ENCODE peak calls at places on chromosomes 2 and 18, in seven cellular contexts. One of them, this sample, is unnamed.

GRCh38 chr2:68558576-68558975 is 84.8 kb upstream of the PROKR1 start:
- DNase-seq in Peyer's patch: no peak
- DNase-seq in adrenal gland: no peak
- DNase-seq in IMR-90: no peak
- DNase-seq in sigmoid colon: no peak
- DNase-seq in HCT116: no peak
- DNase-seq in A673: no peak
- DNase-seq in this sample: no peak

GRCh38 chr2:60945341-60945740 is 64.0 kb downstream of the REL start:
- DNase-seq in Peyer's patch: no peak
- DNase-seq in adrenal gland: no peak
- DNase-seq in IMR-90: no peak
- DNase-seq in sigmoid colon: no peak
- DNase-seq in HCT116: no peak
- DNase-seq in A673: no peak
- DNase-seq in this sample: no peak

GRCh38 chr18:24517554-24517953 is 57.1 kb downstream of the HRH4 start:
- DNase-seq in Peyer's patch: no peak
- DNase-seq in adrenal gland: no peak
- DNase-seq in IMR-90: no peak
- DNase-seq in sigmoid colon: no peak
- DNase-seq in HCT116: no peak
- DNase-seq in A673: no peak
- DNase-seq in this sample: no peak

GRCh38 chr2:120936476-120937334 is 201.0 kb downstream of the GLI2 start:
- DNase-seq in Peyer's patch: no peak
- DNase-seq in adrenal gland: no peak
- DNase-seq in IMR-90: peak; percentile 31
- DNase-seq in sigmoid colon: no peak
- DNase-seq in HCT116: no peak
- DNase-seq in A673: no peak
- DNase-seq in this sample: no peak

GRCh38 chr2:171432969-171433762 is 624 bp downstream of the METTL8 start:
- DNase-seq in Peyer's patch: peak; percentile 72
- DNase-seq in adrenal gland: peak; percentile 43
- DNase-seq in IMR-90: peak; percentile 18
- DNase-seq in sigmoid colon: no peak
- DNase-seq in HCT116: peak; percentile 63
- DNase-seq in A673: peak; percentile 67
- DNase-seq in this sample: peak; percentile 60

GRCh38 chr18:5295981-5296705 is 617 bp upstream of the ZBTB14 start:
- DNase-seq in Peyer's patch: peak; percentile 98
- DNase-seq in adrenal gland: peak; percentile 96
- DNase-seq in IMR-90: peak; percentile 96
- DNase-seq in sigmoid colon: peak; percentile 98
- DNase-seq in HCT116: peak; percentile 88
- DNase-seq in A673: peak; percentile 97
- DNase-seq in this sample: peak; percentile 84

GRCh38 chr18:4299395-4299794 is 155.7 kb downstream of the DLGAP1 start:
- DNase-seq in Peyer's patch: no peak
- DNase-seq in adrenal gland: no peak
- DNase-seq in IMR-90: no peak
- DNase-seq in sigmoid colon: no peak
- DNase-seq in HCT116: no peak
- DNase-seq in A673: no peak
- DNase-seq in this sample: no peak

GRCh38 chr2:33014268-33014667 is 67.5 kb downstream of the LTBP1 start:
- DNase-seq in Peyer's patch: no peak
- DNase-seq in adrenal gland: no peak
- DNase-seq in IMR-90: no peak
- DNase-seq in sigmoid colon: no peak
- DNase-seq in HCT116: no peak
- DNase-seq in A673: no peak
- DNase-seq in this sample: no peak

GRCh38 chr2:205865794-205866490 is 183.6 kb downstream of the NRP2 start:
- DNase-seq in Peyer's patch: no peak
- DNase-seq in adrenal gland: peak; percentile 49
- DNase-seq in IMR-90: no peak
- DNase-seq in sigmoid colon: peak; percentile 70
- DNase-seq in HCT116: no peak
- DNase-seq in A673: no peak
- DNase-seq in this sample: no peak

GRCh38 chr18:55509631-55510372 is 78.2 kb downstream of the TCF4 start:
- DNase-seq in Peyer's patch: no peak
- DNase-seq in adrenal gland: no peak
- DNase-seq in IMR-90: peak; percentile 95
- DNase-seq in sigmoid colon: no peak
- DNase-seq in HCT116: no peak
- DNase-seq in A673: peak; percentile 61
- DNase-seq in this sample: peak; percentile 33

GRCh38 chr18:43789234-43790000 is 512.1 kb upstream of the SYT4 start:
- DNase-seq in Peyer's patch: no peak
- DNase-seq in adrenal gland: no peak
- DNase-seq in IMR-90: no peak
- DNase-seq in sigmoid colon: no peak
- DNase-seq in HCT116: no peak
- DNase-seq in A673: peak; percentile 25
- DNase-seq in this sample: no peak

GRCh38 chr2:159211447-159212396 is 74.8 kb downstream of the WDSUB1 start:
- DNase-seq in Peyer's patch: no peak
- DNase-seq in adrenal gland: no peak
- DNase-seq in IMR-90: peak; percentile 25
- DNase-seq in sigmoid colon: no peak
- DNase-seq in HCT116: no peak
- DNase-seq in A673: no peak
- DNase-seq in this sample: no peak

GRCh38 chr18:43341014-43341413 is 63.7 kb upstream of the SYT4 start:
- DNase-seq in Peyer's patch: no peak
- DNase-seq in adrenal gland: no peak
- DNase-seq in IMR-90: no peak
- DNase-seq in sigmoid colon: no peak
- DNase-seq in HCT116: no peak
- DNase-seq in A673: no peak
- DNase-seq in this sample: no peak

GRCh38 chr2:171160630-171161424 is at the start of gene TLK1:
- DNase-seq in Peyer's patch: peak; percentile 87
- DNase-seq in adrenal gland: peak; percentile 84
- DNase-seq in IMR-90: peak; percentile 69
- DNase-seq in sigmoid colon: peak; percentile 91
- DNase-seq in HCT116: peak; percentile 18
- DNase-seq in A673: peak; percentile 84
- DNase-seq in this sample: peak; percentile 77

GRCh38 chr2:181426687-181427086 is 30.5 kb upstream of the ITGA4 start:
- DNase-seq in Peyer's patch: no peak
- DNase-seq in adrenal gland: no peak
- DNase-seq in IMR-90: no peak
- DNase-seq in sigmoid colon: no peak
- DNase-seq in HCT116: no peak
- DNase-seq in A673: no peak
- DNase-seq in this sample: no peak

GRCh38 chr2:3839489-3839888 is 136.1 kb downstream of the DCDC2C start:
- DNase-seq in Peyer's patch: no peak
- DNase-seq in adrenal gland: no peak
- DNase-seq in IMR-90: no peak
- DNase-seq in sigmoid colon: no peak
- DNase-seq in HCT116: no peak
- DNase-seq in A673: no peak
- DNase-seq in this sample: no peak

GRCh38 chr2:1495676-1496393 is 82.6 kb downstream of the TPO start:
- DNase-seq in Peyer's patch: peak; percentile 25
- DNase-seq in adrenal gland: no peak
- DNase-seq in IMR-90: no peak
- DNase-seq in sigmoid colon: peak; percentile 40
- DNase-seq in HCT116: no peak
- DNase-seq in A673: no peak
- DNase-seq in this sample: no peak

GRCh38 chr2:11482473-11483031 is 16.6 kb upstream of the E2F6 start:
- DNase-seq in Peyer's patch: peak; percentile 50
- DNase-seq in adrenal gland: peak; percentile 17
- DNase-seq in IMR-90: no peak
- DNase-seq in sigmoid colon: no peak
- DNase-seq in HCT116: no peak
- DNase-seq in A673: no peak
- DNase-seq in this sample: no peak

GRCh38 chr2:85865539-85866164 is 23.1 kb downstream of the ST3GAL5 start:
- DNase-seq in Peyer's patch: no peak
- DNase-seq in adrenal gland: no peak
- DNase-seq in IMR-90: peak; percentile 41
- DNase-seq in sigmoid colon: no peak
- DNase-seq in HCT116: no peak
- DNase-seq in A673: no peak
- DNase-seq in this sample: no peak

GRCh38 chr2:206158563-206159345 is 490 bp downstream of the NDUFS1 start:
- DNase-seq in Peyer's patch: no peak
- DNase-seq in adrenal gland: no peak
- DNase-seq in IMR-90: peak; percentile 31
- DNase-seq in sigmoid colon: no peak
- DNase-seq in HCT116: no peak
- DNase-seq in A673: no peak
- DNase-seq in this sample: no peak

GRCh38 chr18:46411862-46412690 is 244.9 kb downstream of the LOXHD1 start:
- DNase-seq in Peyer's patch: no peak
- DNase-seq in adrenal gland: peak; percentile 86
- DNase-seq in IMR-90: no peak
- DNase-seq in sigmoid colon: peak; percentile 84
- DNase-seq in HCT116: no peak
- DNase-seq in A673: no peak
- DNase-seq in this sample: no peak

GRCh38 chr2:99659874-99660273 is 170.1 kb upstream of the REV1 start:
- DNase-seq in Peyer's patch: no peak
- DNase-seq in adrenal gland: no peak
- DNase-seq in IMR-90: peak; percentile 48
- DNase-seq in sigmoid colon: peak; percentile 83
- DNase-seq in HCT116: no peak
- DNase-seq in A673: no peak
- DNase-seq in this sample: no peak

GRCh38 chr2:172285010-172285621 is 142.3 kb upstream of the ITGA6 start:
- DNase-seq in Peyer's patch: no peak
- DNase-seq in adrenal gland: no peak
- DNase-seq in IMR-90: peak; percentile 78
- DNase-seq in sigmoid colon: no peak
- DNase-seq in HCT116: no peak
- DNase-seq in A673: peak; percentile 75
- DNase-seq in this sample: no peak

DNA sequence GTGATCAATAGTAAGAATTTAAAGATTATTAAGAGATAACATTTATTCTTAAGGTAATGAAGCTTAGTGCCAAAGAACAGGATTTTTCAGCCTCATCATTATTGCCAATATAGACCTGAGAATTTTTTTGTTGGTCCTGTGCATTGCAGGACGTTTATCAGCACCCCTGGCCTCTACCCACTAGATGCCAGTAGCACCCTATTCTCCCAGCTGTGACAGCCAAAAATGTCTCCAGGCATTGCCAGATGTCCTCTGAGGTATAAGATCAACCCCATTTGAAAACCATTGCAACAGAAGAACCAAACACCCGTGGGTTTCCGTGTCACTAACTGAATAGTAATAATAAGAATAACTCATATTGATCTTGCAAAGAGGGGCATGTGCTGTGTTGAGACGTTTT is 700.0 kb upstream of the SOX11 start:
- DNase-seq in Peyer's patch: no peak
- DNase-seq in adrenal gland: no peak
- DNase-seq in IMR-90: no peak
- DNase-seq in sigmoid colon: no peak
- DNase-seq in HCT116: no peak
- DNase-seq in A673: peak; percentile 55
- DNase-seq in this sample: no peak
- TF ChIP-seq CTCF in Peyer's patch: no peak
- TF ChIP-seq CTCF in adrenal gland: no peak
- TF ChIP-seq CTCF in IMR-90: no peak
- TF ChIP-seq CTCF in sigmoid colon: no peak
- TF ChIP-seq CTCF in HCT116: no peak
- TF ChIP-seq CTCF in A673: peak; percentile 51
- TF ChIP-seq CTCF in this sample: no peak

DNA sequence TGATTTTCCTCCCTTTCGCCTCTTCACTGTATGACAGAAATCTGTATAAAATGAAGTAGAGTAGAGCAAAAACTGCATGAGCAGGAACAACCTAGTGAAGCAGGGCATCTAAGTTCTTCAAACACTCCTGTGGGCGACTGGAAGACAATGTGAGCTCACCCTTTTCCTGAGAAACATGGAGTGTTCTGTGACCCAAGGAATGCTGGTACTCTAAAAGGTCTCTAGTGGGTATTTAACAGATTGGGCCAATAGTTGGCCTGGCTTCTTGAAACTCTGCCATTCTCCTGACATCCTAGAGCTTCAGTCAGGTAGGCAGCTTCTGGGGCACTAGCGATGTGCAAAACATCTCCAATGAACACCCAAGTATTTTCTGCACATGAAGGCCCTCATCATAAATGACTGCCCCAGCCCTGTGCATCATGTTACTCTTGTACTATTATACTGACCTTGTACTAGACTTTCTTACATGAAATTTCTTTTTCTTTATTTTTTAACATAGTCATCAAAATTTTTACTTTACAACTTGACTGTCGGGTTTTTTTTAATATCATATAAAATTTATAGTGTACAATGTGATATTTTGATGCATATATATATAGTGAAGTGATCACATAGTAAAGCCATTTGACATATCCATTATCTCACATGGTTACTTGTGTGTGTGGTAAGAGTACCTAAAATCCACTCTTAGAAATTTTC is 294.6 kb upstream of the SESTD1 start:
- DNase-seq in Peyer's patch: no peak
- DNase-seq in adrenal gland: no peak
- DNase-seq in IMR-90: no peak
- DNase-seq in sigmoid colon: no peak
- DNase-seq in HCT116: no peak
- DNase-seq in A673: no peak
- DNase-seq in this sample: no peak
- H3K4me3 ChIP-seq in Peyer's patch: no peak overlapping the region
- H3K4me3 ChIP-seq in adrenal gland: no peak overlapping the region
- H3K4me3 ChIP-seq in IMR-90: no peak overlapping the region
- H3K4me3 ChIP-seq in sigmoid colon: no peak overlapping the region
- H3K4me3 ChIP-seq in HCT116: no peak overlapping the region
- H3K4me3 ChIP-seq in A673: no peak overlapping the region
- H3K4me3 ChIP-seq in this sample: no peak overlapping the region

DNA sequence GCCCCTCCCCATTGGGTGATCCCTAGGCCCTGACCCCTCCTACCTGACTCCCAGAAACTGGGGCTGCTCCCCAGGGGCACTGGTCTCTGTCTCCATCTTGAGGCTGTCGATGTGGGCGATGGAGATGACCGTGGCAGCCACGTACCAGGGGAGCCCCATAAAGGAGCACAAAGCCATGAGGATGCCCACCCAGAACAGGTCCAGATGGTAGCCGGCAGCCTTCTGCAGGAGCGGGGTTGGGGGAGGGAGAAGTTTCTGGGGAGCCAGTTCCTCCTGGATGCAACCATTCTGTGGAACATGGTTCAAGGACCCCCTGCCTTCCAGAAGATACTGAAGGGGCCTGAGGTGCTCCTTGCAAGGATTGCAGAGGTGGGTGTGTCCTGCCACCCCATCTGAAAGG is 34.0 kb downstream of the MTHFD2 start:
- DNase-seq in Peyer's patch: no peak
- DNase-seq in adrenal gland: no peak
- DNase-seq in IMR-90: no peak
- DNase-seq in sigmoid colon: no peak
- DNase-seq in HCT116: no peak
- DNase-seq in A673: no peak
- DNase-seq in this sample: no peak
- TF ChIP-seq CTCF in Peyer's patch: no peak
- TF ChIP-seq CTCF in adrenal gland: no peak
- TF ChIP-seq CTCF in IMR-90: no peak
- TF ChIP-seq CTCF in sigmoid colon: no peak
- TF ChIP-seq CTCF in HCT116: no peak
- TF ChIP-seq CTCF in A673: no peak
- TF ChIP-seq CTCF in this sample: no peak

GRCh38 chr2:214737188-214737587 is 72.3 kb downstream of the BARD1 start:
- DNase-seq in Peyer's patch: no peak
- DNase-seq in adrenal gland: no peak
- DNase-seq in IMR-90: no peak
- DNase-seq in sigmoid colon: no peak
- DNase-seq in HCT116: no peak
- DNase-seq in A673: no peak
- DNase-seq in this sample: peak; percentile 73
- H3K4me3 ChIP-seq in Peyer's patch: no peak overlapping the region
- H3K4me3 ChIP-seq in adrenal gland: no peak overlapping the region
- H3K4me3 ChIP-seq in IMR-90: no peak overlapping the region
- H3K4me3 ChIP-seq in sigmoid colon: no peak overlapping the region
- H3K4me3 ChIP-seq in HCT116: no peak overlapping the region
- H3K4me3 ChIP-seq in A673: no peak overlapping the region
- H3K4me3 ChIP-seq in this sample: no peak overlapping the region

This sample was measured in GM12864.